ENCODE peak calls at places on chromosomes 3 and 15, in four cellular contexts. Y is CD8-positive, alpha-beta memory T cell; T is NCI-H1105; I is HEK293T. C is an unnamed sample.

GRCh38 chr3:9146367-9147071 is 102.9 kb downstream of the SRGAP3 start:
- DNase-seq in Y (no peak), T (no peak), I (no peak), C (no peak)

GRCh38 chr3:58411036-58411435 is 22.6 kb downstream of the PDHB start:
- DNase-seq in Y (no peak), T (no peak), I (no peak), C (no peak)

GRCh38 chr15:70424937-70425411 is 327.3 kb upstream of the TLE3 start:
- DNase-seq in Y (no peak), T (no peak), I (no peak), C (no peak)

GRCh38 chr3:9595877-9596276 is 42.3 kb upstream of the LHFPL4 start:
- DNase-seq in Y (no peak), T (no peak), I (no peak), C (no peak)

GRCh38 chr15:59371458-59372351 is 966 bp downstream of the MYO1E start:
- DNase-seq in Y (no peak), T (peak; percentile 39), I (peak; percentile 20), C (peak; percentile 22)

GRCh38 chr15:90683876-90684275 is 33.3 kb upstream of the BLM start:
- DNase-seq in Y (no peak), T (no peak), I (no peak), C (no peak)

GRCh38 chr3:155853214-155854146 is 747 bp downstream of the SLC33A1 start:
- DNase-seq in Y (peak; percentile 20), T (no peak), I (peak; percentile 30), C (peak; percentile 24)

GRCh38 chr3:136547293-136547692 is 204.9 kb downstream of the STAG1 start:
- DNase-seq in Y (no peak), T (no peak), I (no peak), C (no peak)

GRCh38 chr3:170307998-170308398 is 49.5 kb upstream of the SKIL start:
- DNase-seq in Y (no peak), T (no peak), I (no peak), C (no peak)

GRCh38 chr15:34725565-34725964 is 29.2 kb downstream of the GJD2 start:
- DNase-seq in Y (no peak), T (no peak), I (no peak), C (no peak)

GRCh38 chr15:69508659-69509058 is 56.0 kb downstream of the RPLP1 start:
- DNase-seq in Y (no peak), T (no peak), I (no peak), C (no peak)

GRCh38 chr15:59953392-59953883 is 50.7 kb upstream of the FOXB1 start:
- DNase-seq in Y (no peak), T (peak; percentile 84), I (peak; percentile 48), C (no peak)

GRCh38 chr3:133895208-133896001 is at the start of gene RAB6B:
- DNase-seq in Y (no peak), T (peak; percentile 69), I (peak; percentile 86), C (no peak)

GRCh38 chr3:182682263-182683229 is 110.8 kb upstream of the ATP11B start:
- DNase-seq in Y (peak; percentile 34), T (peak; percentile 60), I (peak; percentile 58), C (peak; percentile 45)

GRCh38 chr3:113552851-113553250 is 20.5 kb downstream of the SIDT1 start:
- DNase-seq in Y (no peak), T (no peak), I (no peak), C (no peak)

GRCh38 chr3:86782271-86782670 is 208.7 kb downstream of the VGLL3 start:
- DNase-seq in Y (no peak), T (no peak), I (no peak), C (no peak)

GRCh38 chr15:70875001-70875782 is 17.0 kb downstream of the THAP10 start:
- DNase-seq in Y (no peak), T (no peak), I (no peak), C (no peak)

GRCh38 chr3:31981206-31982181 is at the start of the genes OSBPL10 and ZNF860:
- DNase-seq in Y (no peak), T (no peak), I (peak; percentile 71), C (no peak)

GRCh38 chr3:172516318-172517214 is 6.7 kb downstream of the TNFSF10 start:
- DNase-seq in Y (no peak), T (no peak), I (no peak), C (no peak)

GRCh38 chr3:157226173-157226847 is 66.4 kb upstream of the CCNL1 start:
- DNase-seq in Y (no peak), T (no peak), I (no peak), C (no peak)

GRCh38 chr3:194475138-194475932 is 11.5 kb downstream of the ATP13A3 start:
- DNase-seq in Y (no peak), T (no peak), I (no peak), C (no peak)

GRCh38 chr3:127444761-127445160 is 145.8 kb downstream of the TPRA1 start:
- DNase-seq in Y (no peak), T (no peak), I (no peak), C (no peak)

GRCh38 chr15:60044636-60045273 is 40.6 kb downstream of the FOXB1 start:
- DNase-seq in Y (no peak), T (no peak), I (peak; percentile 14), C (no peak)

GRCh38 chr15:33292718-33293307 is 18.0 kb upstream of the RYR3 start:
- DNase-seq in Y (no peak), T (peak; percentile 60), I (peak; percentile 24), C (no peak)

GRCh38 chr3:66490214-66490613 is 10.6 kb downstream of the LRIG1 start:
- DNase-seq in Y (no peak), T (no peak), I (no peak), C (no peak)

GRCh38 chr15:70376929-70377691 is 279.4 kb upstream of the TLE3 start:
- DNase-seq in Y (no peak), T (peak; percentile 32), I (peak; percentile 38), C (no peak)

GRCh38 chr3:107346559-107346958 is 30.7 kb upstream of the CCDC54 start:
- DNase-seq in Y (no peak), T (no peak), I (no peak), C (no peak)

GRCh38 chr15:87556886-87557285 is 699.7 kb downstream of the NTRK3 start:
- DNase-seq in Y (no peak), T (no peak), I (no peak), C (no peak)

GRCh38 chr3:50591196-50591741 is 20.3 kb downstream of the CISH start:
- DNase-seq in Y (no peak), T (no peak), I (no peak), C (no peak)

GRCh38 chr3:104066658-104067057 is 1300.1 kb upstream of the ALCAM start:
- DNase-seq in Y (no peak), T (no peak), I (no peak), C (no peak)

GRCh38 chr15:27449041-27449440 is 478.1 kb downstream of the GABRG3 start:
- DNase-seq in Y (no peak), T (no peak), I (no peak), C (no peak)

GRCh38 chr15:77180757-77181156 is 109.8 kb upstream of the TSPAN3 start:
- DNase-seq in Y (no peak), T (no peak), I (no peak), C (no peak)

GRCh38 chr3:126891791-126892190 is 91.1 kb upstream of the PLXNA1 start:
- DNase-seq in Y (no peak), T (no peak), I (no peak), C (no peak)

GRCh38 chr15:27512281-27513001 is 541.5 kb downstream of the GABRG3 start:
- DNase-seq in Y (no peak), T (no peak), I (no peak), C (no peak)

GRCh38 chr3:172539273-172539672 is 16.0 kb upstream of the TNFSF10 start:
- DNase-seq in Y (no peak), T (no peak), I (no peak), C (no peak)

GRCh38 chr3:76222115-76222652 is 436.8 kb upstream of the ZNF717 start:
- DNase-seq in Y (no peak), T (no peak), I (no peak), C (no peak)

GRCh38 chr3:117356296-117356695 is 646.7 kb downstream of the TUSC7 start:
- DNase-seq in Y (no peak), T (peak; percentile 17), I (no peak), C (no peak)

GRCh38 chr15:62445244-62445643 is 280.2 kb upstream of the C2CD4B start:
- DNase-seq in Y (no peak), T (no peak), I (no peak), C (no peak)

GRCh38 chr15:101118615-101119014 is 133.2 kb downstream of the CHSY1 start:
- DNase-seq in Y (no peak), T (no peak), I (no peak), C (no peak)

C was measured in natural killer cell.